ENCODE peak calls at places on chromosomes 6 and 20, in six cellular contexts. One of them, this sample, is unnamed.

GRCh38 chr20:31602779-31603441 is 2.2 kb upstream of the ID1 start:
- DNase-seq in GM23248: peak; percentile 94
- DNase-seq in A549: peak; percentile 73
- DNase-seq in SW 1271: peak; percentile 89
- DNase-seq in dermis microvascular lymphatic vessel endothelial cell: peak; percentile 50
- DNase-seq in choroid plexus epithelial cell: peak; percentile 88
- DNase-seq in this sample: peak; percentile 71

GRCh38 chr20:32028647-32029372 is 18.6 kb downstream of the CCM2L start:
- DNase-seq in dermis microvascular lymphatic vessel endothelial cell: no peak
- DNase-seq in choroid plexus epithelial cell: peak; percentile 20
- DNase-seq in A549: no peak
- DNase-seq in GM23248: no peak
- DNase-seq in SW 1271: no peak
- DNase-seq in this sample: peak; percentile 24

GRCh38 chr20:2088904-2089303 is 12.7 kb upstream of the STK35 start:
- DNase-seq in SW 1271: no peak
- DNase-seq in dermis microvascular lymphatic vessel endothelial cell: no peak
- DNase-seq in A549: no peak
- DNase-seq in GM23248: peak; percentile 37
- DNase-seq in choroid plexus epithelial cell: no peak
- DNase-seq in this sample: no peak

GRCh38 chr6:134175532-134176282 is 123.3 kb upstream of the SLC2A12 start:
- DNase-seq in A549: peak; percentile 34
- DNase-seq in dermis microvascular lymphatic vessel endothelial cell: no peak
- DNase-seq in choroid plexus epithelial cell: peak; percentile 72
- DNase-seq in SW 1271: peak; percentile 34
- DNase-seq in GM23248: peak; percentile 90
- DNase-seq in this sample: peak; percentile 91

GRCh38 chr6:108295676-108296075 is 822 bp downstream of the AFG1L start:
- DNase-seq in dermis microvascular lymphatic vessel endothelial cell: no peak
- DNase-seq in choroid plexus epithelial cell: no peak
- DNase-seq in A549: no peak
- DNase-seq in SW 1271: no peak
- DNase-seq in GM23248: no peak
- DNase-seq in this sample: no peak

GRCh38 chr6:130233332-130233731 is 10.6 kb upstream of the SAMD3 start:
- DNase-seq in A549: no peak
- DNase-seq in choroid plexus epithelial cell: peak; percentile 69
- DNase-seq in dermis microvascular lymphatic vessel endothelial cell: no peak
- DNase-seq in GM23248: peak; percentile 48
- DNase-seq in SW 1271: no peak
- DNase-seq in this sample: no peak

GRCh38 chr6:84728602-84729001 is 35.8 kb downstream of the TBX18 start:
- DNase-seq in SW 1271: peak; percentile 46
- DNase-seq in GM23248: peak; percentile 47
- DNase-seq in A549: peak; percentile 10
- DNase-seq in choroid plexus epithelial cell: peak; percentile 70
- DNase-seq in dermis microvascular lymphatic vessel endothelial cell: peak; percentile 17
- DNase-seq in this sample: peak; percentile 50

GRCh38 chr6:157187182-157188093 is 135.9 kb downstream of the TMEM242 start:
- DNase-seq in A549: no peak
- DNase-seq in GM23248: no peak
- DNase-seq in SW 1271: no peak
- DNase-seq in dermis microvascular lymphatic vessel endothelial cell: peak; percentile 52
- DNase-seq in choroid plexus epithelial cell: no peak
- DNase-seq in this sample: peak; percentile 45

GRCh38 chr6:128259735-128260685 is 260.4 kb downstream of the PTPRK start:
- DNase-seq in SW 1271: no peak
- DNase-seq in dermis microvascular lymphatic vessel endothelial cell: no peak
- DNase-seq in choroid plexus epithelial cell: peak; percentile 25
- DNase-seq in A549: no peak
- DNase-seq in GM23248: peak; percentile 33
- DNase-seq in this sample: no peak

GRCh38 chr20:45300961-45301360 is 5.7 kb upstream of the RBPJL start:
- DNase-seq in SW 1271: peak; percentile 48
- DNase-seq in dermis microvascular lymphatic vessel endothelial cell: no peak
- DNase-seq in GM23248: peak; percentile 53
- DNase-seq in choroid plexus epithelial cell: peak; percentile 39
- DNase-seq in A549: peak; percentile 71
- DNase-seq in this sample: peak; percentile 51

GRCh38 chr6:37308084-37308817 is 45.5 kb upstream of the RNF8 start:
- DNase-seq in choroid plexus epithelial cell: peak; percentile 33
- DNase-seq in SW 1271: no peak
- DNase-seq in GM23248: peak; percentile 55
- DNase-seq in A549: no peak
- DNase-seq in dermis microvascular lymphatic vessel endothelial cell: no peak
- DNase-seq in this sample: peak; percentile 48

This sample was measured in dermis blood vessel endothelial cell.